ENCODE peak calls at places on chromosomes 7 and 10, in ten cellular contexts. V is T-helper 17 cell, J is GM12864, R is iris pigment epithelial cell, E is NCI-H510A treated with DMSO at 0.1 percent for 48 hours, G is HL-60, Z is foreskin fibroblast, M is endothelial cell, N is T-helper 9 cell, A is DMS153. D is an unnamed sample.
A peak's percentile ranks its signal among the peaks of the same experiment; 100 is the strongest.

GRCh38 chr10:96436035-96436434 is 77.2 kb upstream of the OPALIN start:
- DNase-seq in V (no peak), J (no peak), R (no peak), E (no peak), G (no peak), Z (no peak), M (no peak), N (no peak), A (no peak), D (no peak)

GRCh38 chr10:8174762-8175161 is 120.3 kb downstream of the GATA3 start:
- DNase-seq in V (no peak), J (no peak), R (no peak), E (no peak), G (no peak), Z (no peak), M (no peak), N (no peak), A (peak; percentile 0), D (peak; percentile 5)

GRCh38 chr7:36642010-36642409 is 82.3 kb downstream of the AOAH start:
- DNase-seq in V (no peak), J (no peak), R (no peak), E (no peak), G (no peak), Z (no peak), M (no peak), N (no peak), A (no peak), D (no peak)

GRCh38 chr7:117479480-117480224 is at the start of gene CFTR:
- DNase-seq in V (no peak), J (no peak), R (no peak), E (no peak), G (no peak), Z (no peak), M (peak; percentile 21), N (no peak), A (no peak), D (no peak)

GRCh38 chr10:104479906-104480579 is 126.4 kb downstream of the CFAP58 start:
- DNase-seq in V (no peak), J (no peak), R (no peak), E (no peak), G (no peak), Z (no peak), M (no peak), N (no peak), A (no peak), D (no peak)

GRCh38 chr7:2106920-2107319 is 125.8 kb downstream of the MAD1L1 start:
- DNase-seq in V (no peak), J (no peak), R (peak; percentile 57), E (peak; percentile 98), G (no peak), Z (peak; percentile 56), M (no peak), N (no peak), A (peak; percentile 75), D (no peak)

GRCh38 chr7:97842772-97843345 is 29.3 kb downstream of the ASNS start:
- DNase-seq in V (no peak), J (no peak), R (no peak), E (no peak), G (no peak), Z (no peak), M (no peak), N (no peak), A (no peak), D (no peak)

GRCh38 chr7:150417239-150417638 is 33.2 kb upstream of the GIMAP8 start:
- DNase-seq in V (no peak), J (no peak), R (no peak), E (no peak), G (no peak), Z (no peak), M (no peak), N (no peak), A (no peak), D (no peak)

GRCh38 chr7:122487131-122487530 is 182.6 kb upstream of the FEZF1 start:
- DNase-seq in V (no peak), J (no peak), R (peak; percentile 75), E (no peak), G (no peak), Z (no peak), M (no peak), N (no peak), A (no peak), D (no peak)

GRCh38 chr10:77371848-77372247 is 265.8 kb downstream of the KCNMA1 start:
- DNase-seq in V (no peak), J (no peak), R (no peak), E (peak; percentile 63), G (no peak), Z (no peak), M (no peak), N (no peak), A (no peak), D (no peak)

GRCh38 chr10:84194424-84195043 is at the start of gene CDHR1:
- DNase-seq in V (no peak), J (no peak), R (no peak), E (peak; percentile 63), G (no peak), Z (peak; percentile 36), M (peak; percentile 38), N (peak; percentile 17), A (no peak), D (no peak)

GRCh38 chr7:114818501-114818900 is 103.4 kb upstream of the MDFIC start:
- DNase-seq in V (no peak), J (no peak), R (peak; percentile 58), E (no peak), G (no peak), Z (peak; percentile 88), M (no peak), N (no peak), A (no peak), D (peak; percentile 89)

GRCh38 chr7:44100458-44101303 is 3.5 kb upstream of the AEBP1 start:
- DNase-seq in V (no peak), J (no peak), R (peak; percentile 79), E (no peak), G (no peak), Z (peak; percentile 88), M (no peak), N (no peak), A (no peak), D (peak; percentile 89)

GRCh38 chr10:57968328-57969016 is 299.2 kb downstream of the IPMK start:
- DNase-seq in V (no peak), J (no peak), R (no peak), E (no peak), G (no peak), Z (no peak), M (no peak), N (no peak), A (no peak), D (no peak)

GRCh38 chr10:3975016-3975415 is 190.0 kb upstream of the KLF6 start:
- DNase-seq in V (no peak), J (no peak), R (no peak), E (no peak), G (no peak), Z (no peak), M (peak; percentile 42), N (no peak), A (no peak), D (no peak)

GRCh38 chr7:55144333-55144954 is 125.6 kb downstream of the EGFR start:
- DNase-seq in V (no peak), J (no peak), R (no peak), E (no peak), G (no peak), Z (peak; percentile 31), M (no peak), N (no peak), A (no peak), D (no peak)

GRCh38 chr7:156147771-156148504 is 335.7 kb upstream of the SHH start:
- DNase-seq in V (no peak), J (no peak), R (no peak), E (no peak), G (no peak), Z (no peak), M (no peak), N (no peak), A (no peak), D (no peak)

GRCh38 chr10:133154411-133154810 is 5.6 kb upstream of the KNDC1 start:
- DNase-seq in V (no peak), J (no peak), R (no peak), E (no peak), G (no peak), Z (no peak), M (no peak), N (no peak), A (no peak), D (no peak)

GRCh38 chr7:1288390-1288995 is 55.8 kb downstream of the UNCX start:
- DNase-seq in V (no peak), J (no peak), R (no peak), E (no peak), G (no peak), Z (no peak), M (no peak), N (no peak), A (no peak), D (no peak)

GRCh38 chr7:504221-505081 is 15.2 kb downstream of the PDGFA start:
- DNase-seq in V (no peak), J (no peak), R (no peak), E (no peak), G (no peak), Z (no peak), M (no peak), N (no peak), A (no peak), D (no peak)

GRCh38 chr7:142939226-142939910 is at the start of gene LLCFC1:
- DNase-seq in V (no peak), J (no peak), R (no peak), E (no peak), G (no peak), Z (no peak), M (no peak), N (no peak), A (no peak), D (no peak)

GRCh38 chr10:31090894-31091607 is 59.4 kb upstream of the ZNF438 start:
- DNase-seq in V (no peak), J (peak; percentile 83), R (peak; percentile 81), E (no peak), G (no peak), Z (no peak), M (no peak), N (no peak), A (no peak), D (no peak)

GRCh38 chr10:97888641-97889262 is 39.1 kb downstream of the GOLGA7B start:
- DNase-seq in V (no peak), J (no peak), R (peak; percentile 25), E (peak; percentile 65), G (no peak), Z (peak; percentile 87), M (no peak), N (no peak), A (peak; percentile 78), D (peak; percentile 54)

GRCh38 chr7:158345731-158346130 is 241.9 kb downstream of the PTPRN2 start:
- DNase-seq in V (no peak), J (no peak), R (no peak), E (no peak), G (no peak), Z (no peak), M (no peak), N (no peak), A (no peak), D (no peak)

GRCh38 chr7:121020243-121020642 is 31.7 kb downstream of the CPED1 start:
- DNase-seq in V (no peak), J (no peak), R (peak; percentile 77), E (no peak), G (no peak), Z (peak; percentile 68), M (no peak), N (no peak), A (no peak), D (peak; percentile 84)

GRCh38 chr10:107913317-107914294 is 749.1 kb upstream of the SORCS1 start:
- DNase-seq in V (no peak), J (no peak), R (no peak), E (no peak), G (no peak), Z (peak; percentile 4), M (no peak), N (no peak), A (no peak), D (no peak)

GRCh38 chr7:100620804-100621203 is 8.5 kb downstream of the MOSPD3 start:
- DNase-seq in V (no peak), J (no peak), R (no peak), E (no peak), G (no peak), Z (no peak), M (no peak), N (no peak), A (no peak), D (no peak)

GRCh38 chr7:115631782-115632181 is 398.8 kb downstream of the TFEC start:
- DNase-seq in V (no peak), J (no peak), R (no peak), E (no peak), G (no peak), Z (peak; percentile 27), M (no peak), N (no peak), A (no peak), D (no peak)